ENCODE peak calls at places on chromosomes 5 and 9, in ten cellular contexts. A is HAP-1, F is fibroblast of lung, B is H7, Y is Peyer's patch, D is colonic mucosa, S is heart left ventricle, I is tibial artery, M is neuronal stem cell, Z is MM.1S. U is an unnamed sample. For H3K27me3, the result is how much of the 10 kb centered on the place peaks cover.

GRCh38 chr5:65823820-65824445 is 101.9 kb downstream of the NLN start:
- DNase-seq in A (no peak), F (no peak), B (no peak), Y (no peak), D (no peak), S (no peak), I (no peak), M (no peak), Z (no peak), U (no peak)

GRCh38 chr5:157197088-157197487 is 16.4 kb downstream of the ITK start:
- DNase-seq in A (no peak), F (no peak), B (no peak), Y (no peak), D (no peak), S (no peak), I (no peak), M (no peak), Z (no peak), U (no peak)

GRCh38 chr5:151648988-151649387 is 37.7 kb downstream of the SPARC start:
- DNase-seq in A (no peak), F (no peak), B (no peak), Y (no peak), D (no peak), S (no peak), I (no peak), M (no peak), Z (no peak), U (no peak)

GRCh38 chr9:20228096-20228495 is 394.2 kb downstream of the MLLT3 start:
- DNase-seq in A (no peak), F (no peak), B (no peak), Y (no peak), D (no peak), S (no peak), I (no peak), M (no peak), Z (no peak), U (no peak)

GRCh38 chr5:133825631-133826289 is 142.7 kb downstream of the C5orf15 start:
- DNase-seq in A (no peak), F (no peak), B (no peak), Y (peak), D (no peak), S (no peak), I (peak), M (no peak), Z (peak), U (no peak)

GRCh38 chr5:103216137-103216536 is 42.4 kb upstream of the MACIR start:
- DNase-seq in A (no peak), F (no peak), B (peak), Y (no peak), D (no peak), S (no peak), I (no peak), M (no peak), Z (no peak), U (no peak)

GRCh38 chr9:133950206-133950915 is 41.8 kb downstream of the VAV2 start:
- DNase-seq in A (no peak), F (peak), B (no peak), Y (no peak), D (no peak), S (peak), I (no peak), M (no peak), Z (no peak), U (no peak)

GRCh38 chr5:57499262-57500050 is 16.8 kb upstream of the ACTBL2 start:
- DNase-seq in A (peak), F (peak), B (peak), Y (no peak), D (no peak), S (no peak), I (no peak), M (peak), Z (peak), U (no peak)

GRCh38 chr5:157670662-157671591 is at the start of gene C5orf52:
- DNase-seq in A (no peak), F (peak), B (peak), Y (peak), D (peak), S (peak), I (no peak), M (no peak), Z (no peak), U (no peak)

GRCh38 chr5:157342822-157343402 is 77.0 kb downstream of the CYFIP2 start:
- DNase-seq in A (no peak), F (no peak), B (peak), Y (peak), D (peak), S (no peak), I (no peak), M (no peak), Z (peak), U (no peak)

GRCh38 chr5:68000805-68001204 is 214.8 kb upstream of the PIK3R1 start:
- DNase-seq in A (no peak), F (no peak), B (no peak), Y (no peak), D (no peak), S (no peak), I (no peak), M (no peak), Z (no peak), U (no peak)

GRCh38 chr9:80369641-80370040 is 797.9 kb downstream of the TLE4 start:
- DNase-seq in A (no peak), F (peak), B (no peak), Y (no peak), D (no peak), S (no peak), I (no peak), M (no peak), Z (no peak), U (no peak)

GRCh38 chr9:112665347-112665746 is 52.6 kb downstream of the INIP start:
- DNase-seq in A (no peak), F (peak), B (no peak), Y (no peak), D (no peak), S (no peak), I (no peak), M (no peak), Z (no peak), U (peak)

GRCh38 chr5:104540448-104540847 is 977.9 kb upstream of the NUDT12 start:
- DNase-seq in A (peak), F (peak), B (no peak), Y (no peak), D (peak), S (no peak), I (no peak), M (no peak), Z (no peak), U (peak)

GRCh38 chr5:81750308-81751008 is 439 bp downstream of the SSBP2 start:
- DNase-seq in A (no peak), F (no peak), B (peak), Y (no peak), D (peak), S (no peak), I (no peak), M (no peak), Z (peak), U (no peak)

GRCh38 chr5:82862247-82862646 is 214.9 kb downstream of the TMEM167A start:
- DNase-seq in A (no peak), F (no peak), B (no peak), Y (no peak), D (no peak), S (no peak), I (no peak), M (no peak), Z (no peak), U (no peak)

GRCh38 chr5:113397046-113397445 is 37.7 kb downstream of the TSSK1B start:
- DNase-seq in A (no peak), F (peak), B (no peak), Y (no peak), D (no peak), S (no peak), I (no peak), M (no peak), Z (no peak), U (no peak)

GRCh38 chr5:135033026-135033861 is 784 bp downstream of the PITX1 start:
- DNase-seq in A (peak), F (peak), B (peak), Y (no peak), D (no peak), S (no peak), I (peak), M (peak), Z (peak), U (peak)

GRCh38 chr5:94745786-94746730 is 127.6 kb downstream of the SLF1 start:
- DNase-seq in A (no peak), F (peak), B (no peak), Y (no peak), D (no peak), S (no peak), I (no peak), M (no peak), Z (no peak), U (no peak)

GRCh38 chr5:1511651-1512540 is 11.9 kb downstream of the LPCAT1 start:
- DNase-seq in A (no peak), F (peak), B (peak), Y (peak), D (peak), S (peak), I (peak), M (no peak), Z (no peak), U (no peak)

DNA sequence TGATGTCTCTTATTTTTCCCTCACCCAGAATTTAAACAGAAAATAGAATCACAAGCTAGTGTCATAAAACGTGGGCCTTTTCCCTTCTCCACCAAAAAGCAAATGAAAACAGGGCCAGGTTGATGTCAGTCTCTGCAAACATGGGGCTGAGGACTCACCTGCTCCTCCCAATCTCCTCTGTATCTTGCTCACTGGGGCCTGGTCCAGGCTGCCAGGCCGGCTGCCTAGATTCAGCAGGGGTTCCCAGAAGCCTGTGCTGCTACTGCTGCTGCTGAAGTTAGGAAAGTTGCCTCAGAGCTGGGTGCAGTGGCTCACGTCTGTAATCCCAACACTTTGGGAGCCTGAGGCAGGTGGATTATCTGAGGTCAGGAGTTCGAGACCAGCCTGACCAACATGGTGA is 84.3 kb downstream of the PCDH1 start:
- DNase-seq in A (no peak), F (no peak), B (no peak), Y (no peak), D (no peak), S (no peak), I (no peak), M (no peak), Z (no peak), U (no peak)
- H3K27me3 ChIP-seq in A (under half), F (under half), B (under half), Y (under half), D (under half), S (under half), I (under half), M (under half), Z (under half), U (under half)

GRCh38 chr5:180353226-180353962 is at the start of gene GFPT2:
- DNase-seq in A (peak), F (peak), B (peak), Y (peak), D (peak), S (peak), I (peak), M (peak), Z (no peak), U (peak)
- H3K4me3 ChIP-seq in A (peak), F (peak), B (peak), Y (peak), D (peak), S (peak), I (peak), M (peak), Z (no peak), U (peak)

DNA sequence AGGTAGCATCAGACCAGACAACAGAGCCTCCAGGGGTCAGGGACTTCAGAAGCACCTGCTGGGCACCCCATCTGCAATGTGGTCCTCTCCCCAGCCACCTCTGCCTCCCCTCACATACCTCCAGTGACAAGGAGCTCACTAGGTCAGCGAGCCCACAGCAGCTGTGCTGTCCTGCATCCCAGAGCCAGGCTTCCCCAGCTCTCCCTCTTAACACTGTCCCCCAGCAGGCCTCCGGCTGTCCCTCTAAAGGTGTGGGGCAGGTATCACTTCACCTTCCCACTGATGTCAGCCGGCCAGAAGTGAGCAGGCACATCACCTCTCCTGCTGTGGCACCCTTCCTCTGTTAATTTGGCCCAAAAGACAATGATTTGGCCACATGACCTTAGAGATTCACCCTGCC is 83.6 kb downstream of the LMX1B start:
- DNase-seq in A (no peak), F (no peak), B (peak), Y (no peak), D (no peak), S (no peak), I (no peak), M (no peak), Z (no peak), U (no peak)
- H3K27me3 ChIP-seq in A (under half), F (under half), B (under half), Y (under half), D (under half), S (under half), I (half or more), M (half or more), Z (half or more), U (under half)

GRCh38 chr5:167285591-167285990 is 1005.9 kb upstream of the WWC1 start:
- DNase-seq in A (no peak), F (peak), B (no peak), Y (no peak), D (no peak), S (no peak), I (no peak), M (no peak), Z (no peak), U (no peak)

GRCh38 chr5:167280111-167280510 is 1011.3 kb upstream of the WWC1 start:
- DNase-seq in A (no peak), F (no peak), B (no peak), Y (no peak), D (no peak), S (no peak), I (no peak), M (no peak), Z (no peak), U (no peak)

GRCh38 chr5:167290478-167290877 is 1001.0 kb upstream of the WWC1 start:
- DNase-seq in A (no peak), F (no peak), B (no peak), Y (no peak), D (no peak), S (no peak), I (no peak), M (no peak), Z (no peak), U (no peak)

GRCh38 chr5:167284491-167284890 is 1007.0 kb upstream of the WWC1 start:
- DNase-seq in A (no peak), F (peak), B (no peak), Y (no peak), D (no peak), S (no peak), I (no peak), M (no peak), Z (no peak), U (peak)
- H3K4me3 ChIP-seq in A (no peak), F (no peak), B (no peak), Y (no peak), D (no peak), S (no peak), I (no peak), M (no peak), Z (no peak), U (no peak)